ENCODE peak calls at places on chromosomes 11 and 22, in five cellular contexts. A is lower lobe of right lung, V is GM23248, T is heart right ventricle, Y is uterus. N is an unnamed sample.

GRCh38 chr11:131506376-131506775 is 136.0 kb downstream of the NTM start:
- DNase-seq in A (no peak), V (no peak), T (no peak), Y (no peak), N (no peak)

GRCh38 chr11:107224836-107225235 is 206.6 kb upstream of the GUCY1A2 start:
- DNase-seq in A (no peak), V (no peak), T (no peak), Y (no peak), N (no peak)

GRCh38 chr22:27046126-27046525 is 388.7 kb downstream of the MIAT start:
- DNase-seq in A (no peak), V (no peak), T (no peak), Y (no peak), N (no peak)

GRCh38 chr11:22554221-22554620 is 71.4 kb downstream of the FANCF start:
- DNase-seq in A (no peak), V (no peak), T (no peak), Y (no peak), N (no peak)

GRCh38 chr11:119470316-119471266 is 47.6 kb upstream of the THY1 start:
- DNase-seq in A (no peak), V (peak; percentile 98), T (no peak), Y (no peak), N (peak; percentile 87)

GRCh38 chr11:79503028-79503427 is 62.2 kb upstream of the TENM4 start:
- DNase-seq in A (no peak), V (peak; percentile 16), T (peak; percentile 23), Y (no peak), N (no peak)

GRCh38 chr11:75760710-75761493 is 7.7 kb upstream of the DGAT2 start:
- DNase-seq in A (no peak), V (peak; percentile 91), T (no peak), Y (no peak), N (peak; percentile 54)

GRCh38 chr11:11454671-11455223 is 101.7 kb upstream of the CSNK2A3 start:
- DNase-seq in A (no peak), V (no peak), T (no peak), Y (no peak), N (no peak)

GRCh38 chr11:120603071-120603470 is 91.5 kb downstream of the GRIK4 start:
- DNase-seq in A (peak; percentile 8), V (no peak), T (no peak), Y (no peak), N (no peak)

GRCh38 chr11:65071907-65072630 is 11.8 kb downstream of the CDCA5 start:
- DNase-seq in A (no peak), V (no peak), T (no peak), Y (no peak), N (no peak)

GRCh38 chr11:5737091-5737490 is 843 bp downstream of the OR56B1 start:
- DNase-seq in A (no peak), V (peak; percentile 24), T (no peak), Y (no peak), N (peak; percentile 15)

GRCh38 chr22:49116021-49116420 is 711.7 kb downstream of the BRD1 start:
- DNase-seq in A (no peak), V (no peak), T (no peak), Y (no peak), N (no peak)
- H3K4me3 ChIP-seq in A (no peak overlapping the region), V (no peak overlapping the region), T (no peak overlapping the region), Y (no peak overlapping the region), N (no peak overlapping the region)

GRCh38 chr11:122731500-122731913 is 76.0 kb downstream of the UBASH3B start:
- DNase-seq in A (no peak), V (peak; percentile 92), T (no peak), Y (no peak), N (no peak)
- H3K4me1 ChIP-seq in A (peaks cover 55% of the 10 kb centered on the region), V (peaks cover 25% of the 10 kb centered on the region), T (peaks cover 40% of the 10 kb centered on the region), Y (no peaks in the 10 kb centered on the region), N (peaks cover 29% of the 10 kb centered on the region)

GRCh38 chr22:50303515-50303847 is 4.0 kb downstream of the PLXNB2 start:
- DNase-seq in A (no peak), V (no peak), T (no peak), Y (no peak), N (peak; percentile 17)

GRCh38 chr22:50302564-50302963 is 4.9 kb downstream of the PLXNB2 start:
- DNase-seq in A (no peak), V (peak; percentile 17), T (peak; percentile 49), Y (peak; percentile 51), N (peak; percentile 16)

GRCh38 chr22:50305393-50305657 is 2.1 kb downstream of the PLXNB2 start:
- DNase-seq in A (no peak), V (no peak), T (no peak), Y (no peak), N (no peak)

GRCh38 chr22:50304528-50305392 is 2.7 kb downstream of the PLXNB2 start:
- DNase-seq in A (peak; percentile 75), V (peak; percentile 69), T (peak; percentile 54), Y (no peak), N (peak; percentile 47)

GRCh38 chr22:50303848-50304527 is 3.5 kb downstream of the PLXNB2 start:
- DNase-seq in A (peak; percentile 81), V (peak; percentile 48), T (peak; percentile 51), Y (peak; percentile 55), N (peak; percentile 37)
- H3K4me3 ChIP-seq in A (peak overlapping the region; percentile 87), V (peak overlapping the region; percentile 92), T (peak overlapping the region; percentile 6), Y (no peak overlapping the region), N (peak overlapping the region; percentile 44)

GRCh38 chr11:44016129-44016528 is 31.7 kb upstream of the ACCSL start:
- DNase-seq in A (no peak), V (peak; percentile 97), T (peak; percentile 72), Y (peak; percentile 80), N (peak; percentile 85)
- H3K4me1 ChIP-seq in A (peaks cover 10% of the 10 kb centered on the region), V (peaks cover 50% of the 10 kb centered on the region), T (peaks cover 25% of the 10 kb centered on the region), Y (peaks cover 7% of the 10 kb centered on the region), N (peaks cover 59% of the 10 kb centered on the region)

N was measured in adipocyte.